ENCODE peak calls at places on chromosomes 6 and 20, in eight cellular contexts. S, D, E, W, V, Y, L and T are unnamed samples.

GRCh38 chr6:116229287-116229913 is 24.5 kb downstream of the TSPYL4 start:
- DNase-seq in V (peak; percentile 97), E (peak; percentile 90), W (peak; percentile 23), Y (peak; percentile 96), S (no peak), D (peak; percentile 40), L (peak; percentile 40), T (peak; percentile 96)

GRCh38 chr6:33426590-33427563 is 7.0 kb downstream of the SYNGAP1 start:
- DNase-seq in Y (no peak), D (peak; percentile 57), E (no peak), L (peak; percentile 25), V (no peak), W (no peak), S (no peak), T (no peak)

GRCh38 chr20:13571662-13572061 is 67.1 kb downstream of the TASP1 start:
- DNase-seq in D (no peak), E (no peak), S (no peak), W (no peak), Y (no peak), L (no peak), V (no peak), T (no peak)

GRCh38 chr6:56757585-56757984 is 114.9 kb upstream of the DST start:
- DNase-seq in V (no peak), D (no peak), E (no peak), L (peak; percentile 72), W (no peak), Y (peak; percentile 76), S (no peak), T (no peak)

GRCh38 chr6:35023601-35024000 is 117.5 kb downstream of the TCP11 start:
- DNase-seq in Y (no peak), S (no peak), E (no peak), L (no peak), D (no peak), V (no peak), W (no peak), T (no peak)

GRCh38 chr6:168029459-168030217 is 32.2 kb downstream of the KIF25 start:
- DNase-seq in D (no peak), S (peak; percentile 57), V (no peak), Y (no peak), W (no peak), L (no peak), E (no peak), T (no peak)

GRCh38 chr6:55636406-55637102 is 57.6 kb upstream of the HMGCLL1 start:
- DNase-seq in Y (peak; percentile 31), W (no peak), L (peak; percentile 63), S (no peak), E (no peak), V (no peak), D (no peak), T (no peak)

GRCh38 chr20:32327087-32327681 is 30.9 kb upstream of the ASXL1 start:
- DNase-seq in D (no peak), Y (peak; percentile 78), L (no peak), E (no peak), V (no peak), W (no peak), S (no peak), T (peak; percentile 40)

GRCh38 chr6:21190701-21191588 is 402.6 kb upstream of the SOX4 start:
- DNase-seq in D (no peak), V (no peak), Y (no peak), L (no peak), W (no peak), E (no peak), S (no peak), T (no peak)

GRCh38 chr6:35208419-35208818 is 5.3 kb upstream of the SCUBE3 start:
- DNase-seq in E (no peak), W (no peak), V (no peak), Y (no peak), L (no peak), D (no peak), S (no peak), T (no peak)

DNA sequence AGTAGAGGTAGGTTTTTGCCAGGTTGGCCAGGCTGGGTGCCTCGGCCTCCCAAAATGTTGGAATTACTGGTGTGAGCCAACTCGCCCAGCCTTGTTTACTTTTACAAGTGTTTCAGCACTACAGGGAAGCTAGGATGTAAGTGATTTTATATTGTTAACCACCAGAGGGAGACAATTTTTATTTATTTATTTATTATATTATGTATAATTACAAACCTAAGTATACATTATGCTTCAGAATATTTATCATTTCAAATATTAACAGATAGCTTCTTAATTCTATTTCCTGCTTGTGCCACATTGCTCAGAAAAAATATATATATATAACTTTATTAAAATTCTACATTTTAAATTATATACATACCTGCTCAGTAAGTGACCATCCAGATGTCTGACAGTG is 9.8 kb downstream of the MMUT start:
- DNase-seq in E (no peak), V (no peak), W (no peak), L (peak; percentile 7), S (no peak), D (no peak), Y (peak; percentile 10), T (peak; percentile 14)
- TF ChIP-seq CTCF in E (peak; percentile 27), V (peak; percentile 73), W (peak; percentile 6), L (peak; percentile 47), S (peak; percentile 60), D (peak; percentile 48), Y (peak; percentile 33), T (peak; percentile 29)

GRCh38 chr6:8888468-8888867 is 453.1 kb upstream of the SLC35B3 start:
- DNase-seq in S (no peak), V (no peak), L (peak; percentile 19), E (no peak), Y (no peak), D (no peak), W (no peak), T (no peak)
- TF ChIP-seq CTCF in S (peak; percentile 52), V (peak; percentile 59), L (no peak), E (peak; percentile 9), Y (no peak), D (no peak), W (peak; percentile 9), T (no peak)

DNA sequence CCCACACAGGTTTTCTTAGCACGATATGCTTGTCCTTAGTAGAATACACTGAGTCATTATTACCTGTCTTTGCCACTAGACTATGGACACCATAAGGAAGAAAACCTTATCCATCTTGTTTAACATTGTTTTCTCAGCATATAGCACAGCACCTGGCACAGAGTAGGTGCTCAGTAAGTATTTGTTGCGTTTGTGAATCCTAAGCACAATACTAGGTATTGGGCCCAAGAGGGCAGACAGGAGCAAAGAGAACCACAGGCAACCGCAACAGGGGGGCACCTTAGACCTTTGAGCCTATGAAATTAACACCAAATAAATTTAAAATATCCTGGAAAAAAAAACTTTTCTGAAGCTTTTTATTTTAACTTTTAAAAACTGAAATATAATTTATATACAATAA is 3.7 kb upstream of the NCOA6 start:
- DNase-seq in W (no peak), L (peak; percentile 10), V (no peak), D (no peak), Y (no peak), S (no peak), E (no peak), T (no peak)
- TF ChIP-seq CTCF in W (no peak), L (no peak), V (no peak), D (no peak), Y (no peak), S (no peak), E (no peak), T (no peak)

GRCh38 chr20:24492031-24492607 is 22.7 kb downstream of the SYNDIG1 start:
- DNase-seq in D (no peak), W (no peak), S (peak; percentile 80), E (no peak), L (peak; percentile 22), V (no peak), Y (no peak), T (no peak)
- TF ChIP-seq CTCF in D (no peak), W (no peak), S (no peak), E (no peak), L (no peak), V (no peak), Y (no peak), T (no peak)